ENCODE peak calls at places on chromosomes 16 and 17, in nine cellular contexts. F is activated naive CD4-positive, alpha-beta T cell; Q is NCI-H2029; H is stimulated activated naive CD8-positive, alpha-beta T cell treated with anti-CD3 and anti-CD28 coated beads, Interleukin-15, Interleukin-2, amounts not matched to agents 100 U/mL and 50 U/mL, for 24 hours; V is smooth muscle cell of the brain vasculature; W is HEK293T; M is heart right ventricle; P is HT-29; U is NCI-H460. C is an unnamed sample.

GRCh38 chr17:15119928-15120327 is 145.2 kb downstream of the PMP22 start:
- DNase-seq in V (no peak), Q (no peak), P (no peak), M (no peak), F (no peak), U (no peak), W (no peak), H (no peak), C (peak; percentile 29)

GRCh38 chr17:1039511-1040215 is 42.7 kb downstream of the TIMM22 start:
- DNase-seq in F (no peak), Q (no peak), V (no peak), W (no peak), P (no peak), H (no peak), U (no peak), M (peak; percentile 83), C (no peak)

GRCh38 chr16:70298988-70299938 is at the start of gene DDX19B:
- DNase-seq in Q (peak; percentile 58), V (peak; percentile 13), H (peak; percentile 79), W (peak; percentile 73), F (peak; percentile 49), U (peak; percentile 35), P (peak; percentile 89), M (peak; percentile 79), C (peak; percentile 91)

GRCh38 chr16:61289141-61289540 is 747.1 kb downstream of the CDH8 start:
- DNase-seq in V (no peak), W (no peak), H (no peak), U (no peak), M (no peak), Q (no peak), F (no peak), P (no peak), C (no peak)

GRCh38 chr17:45060382-45060823 is 714 bp upstream of the NMT1 start:
- DNase-seq in U (no peak), V (no peak), H (no peak), F (no peak), Q (no peak), W (no peak), M (no peak), P (no peak), C (no peak)

GRCh38 chr16:59013930-59014329 is 279.8 kb upstream of the GOT2 start:
- DNase-seq in W (no peak), Q (no peak), U (no peak), M (no peak), P (no peak), F (no peak), V (no peak), H (no peak), C (no peak)

GRCh38 chr17:66715745-66716156 is 119.2 kb upstream of the CACNG5 start:
- DNase-seq in U (peak; percentile 80), V (no peak), H (no peak), W (peak; percentile 75), Q (peak; percentile 64), M (no peak), F (no peak), P (peak; percentile 89), C (peak; percentile 76)

GRCh38 chr17:75338335-75338734 is 49.1 kb upstream of the SLC25A19 start:
- DNase-seq in W (no peak), Q (no peak), H (no peak), U (no peak), P (no peak), M (no peak), V (no peak), F (no peak), C (peak; percentile 38)

GRCh38 chr17:49873466-49873865 is 25.6 kb upstream of the TAC4 start:
- DNase-seq in M (no peak), F (no peak), P (no peak), H (no peak), Q (peak; percentile 77), W (no peak), V (no peak), U (no peak), C (no peak)

GRCh38 chr16:72753883-72754282 is 294.0 kb downstream of the ZFHX3 start:
- DNase-seq in V (no peak), M (no peak), H (no peak), W (no peak), P (no peak), U (no peak), Q (no peak), F (no peak), C (no peak)

GRCh38 chr17:78253946-78254672 is 22.7 kb downstream of the TMEM235 start:
- DNase-seq in M (peak; percentile 83), H (peak; percentile 85), V (no peak), W (peak; percentile 95), P (peak; percentile 70), Q (peak; percentile 49), U (peak; percentile 73), F (peak; percentile 80), C (peak; percentile 95)

GRCh38 chr16:50735629-50736122 is 6.2 kb upstream of the CYLD start:
- DNase-seq in Q (no peak), F (no peak), W (no peak), P (no peak), H (peak; percentile 24), V (no peak), M (no peak), U (no peak), C (no peak)

GRCh38 chr16:64754279-64754678 is 367.6 kb downstream of the CDH11 start:
- DNase-seq in M (no peak), Q (no peak), H (no peak), U (no peak), W (no peak), V (no peak), F (no peak), P (no peak), C (no peak)

GRCh38 chr17:32310927-32311568 is 30.9 kb downstream of the C17orf75 start:
- DNase-seq in H (no peak), W (no peak), M (no peak), F (no peak), Q (no peak), U (no peak), V (no peak), P (no peak), C (no peak)

GRCh38 chr17:75848523-75849303 is 4.5 kb upstream of the UNC13D start:
- DNase-seq in V (no peak), U (peak; percentile 48), M (peak; percentile 80), Q (peak; percentile 74), W (peak; percentile 64), F (peak; percentile 79), H (peak; percentile 91), P (peak; percentile 94), C (no peak)

GRCh38 chr17:48970224-48970623 is 1.8 kb upstream of the GIP start:
- DNase-seq in U (no peak), M (no peak), F (no peak), Q (no peak), W (peak; percentile 61), H (no peak), V (no peak), P (peak; percentile 36), C (no peak)

GRCh38 chr17:50853015-50853615 is 13.0 kb downstream of the TOB1 start:
- DNase-seq in U (no peak), H (no peak), M (no peak), P (no peak), V (no peak), F (no peak), Q (no peak), W (no peak), C (no peak)

GRCh38 chr17:79749156-79749815 is 18.5 kb downstream of the ENPP7 start:
- DNase-seq in F (no peak), Q (no peak), H (no peak), M (no peak), W (no peak), P (no peak), U (no peak), V (no peak), C (peak; percentile 69)

GRCh38 chr16:66899945-66900688 is 18.6 kb downstream of the CDH16 start:
- DNase-seq in H (no peak), Q (peak; percentile 43), U (peak; percentile 39), P (peak; percentile 52), M (peak; percentile 83), V (no peak), F (no peak), W (peak; percentile 57), C (peak; percentile 64)

GRCh38 chr17:21125862-21126261 is 902 bp upstream of the DHRS7B start:
- DNase-seq in W (no peak), F (peak; percentile 37), V (no peak), H (peak; percentile 45), U (no peak), P (no peak), Q (no peak), M (no peak), C (no peak)

GRCh38 chr17:19412984-19413383 is 2.0 kb downstream of the RNF112 start:
- DNase-seq in M (no peak), W (no peak), U (no peak), P (no peak), F (no peak), Q (no peak), V (no peak), H (no peak), C (no peak)

GRCh38 chr16:25841776-25842175 is 150.0 kb downstream of the HS3ST4 start:
- DNase-seq in Q (peak; percentile 10), H (no peak), M (no peak), U (no peak), P (no peak), W (no peak), V (no peak), F (no peak), C (no peak)

GRCh38 chr16:11139624-11140375 is 116.2 kb downstream of the SOCS1 start:
- DNase-seq in F (peak; percentile 12), V (no peak), U (no peak), Q (no peak), H (peak; percentile 67), P (no peak), W (no peak), M (no peak), C (no peak)

GRCh38 chr17:12554251-12554650 is 111.4 kb upstream of the MYOCD start:
- DNase-seq in P (no peak), U (no peak), Q (no peak), H (no peak), W (no peak), V (no peak), M (no peak), F (no peak), C (no peak)

GRCh38 chr17:2796164-2797140 is at the start of gene RAP1GAP2:
- DNase-seq in H (peak; percentile 51), F (peak; percentile 48), M (peak; percentile 37), P (no peak), V (no peak), U (peak; percentile 54), W (no peak), Q (no peak), C (no peak)

GRCh38 chr16:79864032-79864780 is 263.7 kb upstream of the MAF start:
- DNase-seq in W (no peak), U (no peak), P (no peak), M (no peak), V (no peak), F (no peak), Q (no peak), H (no peak), C (no peak)

GRCh38 chr16:10754941-10755340 is 11.3 kb downstream of the NUBP1 start:
- DNase-seq in Q (no peak), M (no peak), F (no peak), P (no peak), W (no peak), H (no peak), U (no peak), V (no peak), C (peak; percentile 46)

GRCh38 chr17:29836643-29837042 is 93.4 kb downstream of the SSH2 start:
- DNase-seq in V (no peak), W (no peak), Q (no peak), M (no peak), P (no peak), U (no peak), H (no peak), F (no peak), C (no peak)

GRCh38 chr16:68370921-68371651 is 60.3 kb downstream of the PRMT7 start:
- DNase-seq in U (no peak), H (no peak), P (no peak), F (peak; percentile 45), M (no peak), Q (peak; percentile 31), V (no peak), W (no peak), C (no peak)

GRCh38 chr17:14813649-14814048 is 451.5 kb downstream of the PMP22 start:
- DNase-seq in Q (no peak), M (no peak), U (no peak), F (peak; percentile 8), H (peak; percentile 6), W (peak; percentile 58), P (peak; percentile 27), V (no peak), C (no peak)

GRCh38 chr17:33520404-33521032 is 227.4 kb upstream of the ASIC2 start:
- DNase-seq in P (peak; percentile 49), H (peak; percentile 56), V (no peak), Q (no peak), M (peak; percentile 35), W (peak; percentile 55), F (no peak), U (peak; percentile 9), C (peak; percentile 54)

C was measured in AG20443.